ENCODE peak calls at places on chromosomes 2 and 18, in seven cellular contexts. F, M, V, X, Q, Y and R are unnamed samples.
A peak's percentile ranks its signal among the peaks of the same experiment; 100 is the strongest.

GRCh38 chr18:12278765-12279682 is 24.9 kb downstream of the CIDEA start:
- DNase-seq in X (peak; percentile 85), F (no peak), M (peak; percentile 90), Q (no peak), Y (peak; percentile 84), V (no peak), R (peak; percentile 80)

GRCh38 chr2:230441188-230441897 is 25.3 kb downstream of the SP100 start:
- DNase-seq in Q (no peak), X (no peak), F (no peak), V (no peak), M (no peak), Y (no peak), R (no peak)

GRCh38 chr2:129092871-129093385 is 774.3 kb upstream of the HS6ST1 start:
- DNase-seq in Q (no peak), V (no peak), M (no peak), F (no peak), X (peak; percentile 3), Y (peak; percentile 25), R (no peak)

GRCh38 chr2:162118166-162119031 is 33.6 kb downstream of the GCG start:
- DNase-seq in Y (peak; percentile 88), X (peak; percentile 95), Q (no peak), V (no peak), M (no peak), F (no peak), R (no peak)

GRCh38 chr2:4604767-4605166 is 901.4 kb downstream of the DCDC2C start:
- DNase-seq in Q (no peak), V (no peak), X (no peak), M (no peak), Y (no peak), F (no peak), R (no peak)

GRCh38 chr2:168624028-168624427 is 168.0 kb downstream of the CERS6 start:
- DNase-seq in V (no peak), X (no peak), Y (no peak), F (no peak), M (no peak), Q (no peak), R (no peak)

GRCh38 chr2:126220336-126220735 is 435.6 kb upstream of the GYPC start:
- DNase-seq in Q (no peak), Y (no peak), F (no peak), V (no peak), X (peak; percentile 22), M (no peak), R (no peak)

GRCh38 chr2:1728821-1729220 is 15.5 kb downstream of the PXDN start:
- DNase-seq in F (no peak), V (no peak), Q (no peak), M (peak; percentile 85), X (peak; percentile 55), Y (peak; percentile 37), R (peak; percentile 80)

GRCh38 chr2:140695163-140695562 is 1435.7 kb downstream of the LRP1B start:
- DNase-seq in F (no peak), X (peak; percentile 72), Q (no peak), M (no peak), V (no peak), Y (peak; percentile 39), R (no peak)